ENCODE peak calls at places on chromosomes 1 and 21, in eight cellular contexts. U, L, Q, K, A, P, B and R are unnamed samples.
A peak's percentile ranks its signal among the peaks of the same experiment; 100 is the strongest.

GRCh38 chr1:62515055-62515454 is 78.2 kb downstream of the USP1 start:
- DNase-seq in U (peak; percentile 19), L (no peak), Q (no peak), K (no peak), A (no peak), P (peak; percentile 61), B (peak; percentile 26), R (no peak)

GRCh38 chr1:38208720-38209632 is 162.4 kb upstream of the POU3F1 start:
- DNase-seq in U (no peak), L (no peak), Q (no peak), K (no peak), A (no peak), P (peak; percentile 2), B (no peak), R (no peak)

GRCh38 chr21:37398697-37399096 is 32.1 kb downstream of the DYRK1A start:
- DNase-seq in U (no peak), L (no peak), Q (no peak), K (no peak), A (no peak), P (no peak), B (no peak), R (no peak)

GRCh38 chr1:31478167-31478566 is 65.2 kb downstream of the SERINC2 start:
- DNase-seq in U (no peak), L (no peak), Q (no peak), K (no peak), A (no peak), P (no peak), B (no peak), R (no peak)

GRCh38 chr1:33602271-33602670 is 129.8 kb downstream of the ZSCAN20 start:
- DNase-seq in U (no peak), L (no peak), Q (no peak), K (no peak), A (no peak), P (no peak), B (no peak), R (no peak)

GRCh38 chr1:87155180-87155579 is 173.5 kb upstream of the LMO4 start:
- DNase-seq in U (no peak), L (no peak), Q (no peak), K (no peak), A (no peak), P (no peak), B (no peak), R (no peak)

GRCh38 chr1:159937014-159937750 is 8.2 kb downstream of the IGSF9 start:
- DNase-seq in U (no peak), L (no peak), Q (no peak), K (no peak), A (peak; percentile 50), P (no peak), B (no peak), R (no peak)

GRCh38 chr1:41221995-41222991 is 19.8 kb downstream of the SCMH1 start:
- DNase-seq in U (peak; percentile 38), L (no peak), Q (no peak), K (no peak), A (no peak), P (peak; percentile 46), B (peak; percentile 22), R (peak; percentile 10)

GRCh38 chr1:172531412-172531811 is 1.5 kb upstream of the SUCO start:
- DNase-seq in U (peak; percentile 5), L (no peak), Q (no peak), K (no peak), A (no peak), P (no peak), B (no peak), R (no peak)

GRCh38 chr1:31055953-31056352 is 9.6 kb downstream of the PUM1 start:
- DNase-seq in U (no peak), L (no peak), Q (no peak), K (no peak), A (no peak), P (no peak), B (no peak), R (no peak)

GRCh38 chr1:54111624-54112023 is 41.2 kb downstream of the CDCP2 start:
- DNase-seq in U (no peak), L (no peak), Q (no peak), K (no peak), A (no peak), P (no peak), B (no peak), R (no peak)

GRCh38 chr1:204712718-204713430 is 27.3 kb upstream of the LRRN2 start:
- DNase-seq in U (no peak), L (no peak), Q (no peak), K (no peak), A (no peak), P (no peak), B (no peak), R (no peak)

GRCh38 chr21:38662224-38662568 is 143.5 kb upstream of the ETS2 start:
- DNase-seq in U (no peak), L (no peak), Q (no peak), K (no peak), A (no peak), P (no peak), B (no peak), R (no peak)
- H3K4me3 ChIP-seq in U (no peak overlapping the region), L (no peak overlapping the region), Q (no peak overlapping the region), K (no peak overlapping the region), A (no peak overlapping the region), P (no peak overlapping the region), B (no peak overlapping the region), R (no peak overlapping the region)

DNA sequence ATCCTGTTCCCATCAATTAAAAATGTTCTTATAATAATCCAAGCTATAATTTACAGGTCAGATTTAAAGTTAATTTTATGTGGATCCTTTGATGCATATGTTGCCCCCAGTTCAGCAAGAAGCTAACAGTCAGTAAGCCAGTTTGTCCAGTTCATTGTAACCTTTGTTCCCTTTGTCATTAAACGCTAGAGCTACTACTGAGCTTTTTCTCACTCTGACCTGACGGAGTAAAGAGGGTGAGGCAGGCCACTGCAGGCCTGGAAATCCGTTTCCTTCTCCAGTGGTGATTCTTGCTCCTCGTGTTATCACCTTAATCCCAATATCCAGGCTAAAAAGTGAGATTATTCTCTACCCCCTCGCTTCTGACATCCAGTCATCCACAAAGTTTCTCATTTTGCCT is 10.2 kb downstream of the YBX1 start:
- DNase-seq in U (no peak), L (no peak), Q (no peak), K (no peak), A (no peak), P (no peak), B (no peak), R (no peak)
- H3K4me3 ChIP-seq in U (no peak overlapping the region), L (no peak overlapping the region), Q (no peak overlapping the region), K (no peak overlapping the region), A (no peak overlapping the region), P (no peak overlapping the region), B (no peak overlapping the region), R (no peak overlapping the region)

DNA sequence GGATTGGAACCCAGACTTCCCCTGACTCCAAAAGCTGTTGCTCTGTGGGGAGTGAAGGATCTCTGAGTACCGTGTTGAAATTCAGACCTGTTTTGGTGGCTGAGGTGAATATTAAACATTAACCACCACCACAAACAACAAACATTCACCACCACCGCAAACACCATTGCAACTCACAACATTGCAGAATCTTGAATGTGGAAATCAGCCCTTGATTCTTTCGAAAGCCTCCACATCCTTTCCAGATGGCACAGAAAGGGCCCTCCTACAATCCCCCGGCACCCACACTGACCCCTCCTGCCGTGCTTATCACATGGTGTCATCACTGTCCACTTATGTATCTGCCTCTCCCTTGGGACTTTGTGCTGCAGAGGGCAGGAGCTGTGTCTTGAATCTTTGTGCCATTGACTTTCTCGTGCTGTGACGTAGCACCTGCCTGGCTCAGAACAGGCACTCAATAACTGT is 1.4 kb downstream of the CDA start:
- DNase-seq in U (no peak), L (no peak), Q (no peak), K (peak; percentile 19), A (peak; percentile 57), P (no peak), B (peak; percentile 47), R (no peak)
- H3K4me3 ChIP-seq in U (peak overlapping the region; percentile 67), L (no peak overlapping the region), Q (peak overlapping the region; percentile 58), K (no peak overlapping the region), A (peak overlapping the region; percentile 34), P (no peak overlapping the region), B (no peak overlapping the region), R (no peak overlapping the region)

DNA sequence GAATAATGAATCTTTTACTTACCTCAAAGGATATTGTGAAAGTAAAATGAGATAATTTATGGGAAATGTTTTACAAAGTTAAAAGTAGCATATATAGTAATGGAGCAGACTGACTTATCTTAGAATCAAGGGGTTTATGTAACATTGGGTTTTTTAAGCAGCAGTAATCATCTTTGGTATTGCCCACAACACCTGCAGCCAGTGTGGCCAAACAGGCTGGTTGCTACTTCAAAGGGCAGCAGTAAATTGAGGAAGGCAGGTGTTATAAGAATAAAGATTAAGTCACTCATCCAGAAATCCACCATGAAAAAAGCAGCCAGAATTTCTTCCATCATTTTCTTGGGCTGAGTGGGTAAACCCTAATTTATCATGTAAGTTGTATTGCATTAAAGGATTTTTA is 16.7 kb downstream of the DYNLT5 start:
- DNase-seq in U (no peak), L (no peak), Q (no peak), K (no peak), A (no peak), P (no peak), B (no peak), R (no peak)
- H3K4me3 ChIP-seq in U (no peak overlapping the region), L (no peak overlapping the region), Q (no peak overlapping the region), K (no peak overlapping the region), A (no peak overlapping the region), P (no peak overlapping the region), B (no peak overlapping the region), R (no peak overlapping the region)

GRCh38 chr1:3911981-3912808 is 12.1 kb upstream of the C1orf174 start:
- DNase-seq in U (no peak), L (no peak), Q (no peak), K (no peak), A (no peak), P (no peak), B (no peak), R (no peak)

GRCh38 chr1:3909615-3910014 is 9.5 kb upstream of the C1orf174 start:
- DNase-seq in U (no peak), L (no peak), Q (no peak), K (no peak), A (no peak), P (no peak), B (no peak), R (no peak)

GRCh38 chr1:3910049-3910731 is 10.1 kb upstream of the C1orf174 start:
- DNase-seq in U (no peak), L (no peak), Q (no peak), K (no peak), A (no peak), P (no peak), B (no peak), R (no peak)

GRCh38 chr1:3911521-3911845 is 11.4 kb upstream of the C1orf174 start:
- DNase-seq in U (no peak), L (no peak), Q (no peak), K (no peak), A (no peak), P (no peak), B (no peak), R (no peak)

DNA sequence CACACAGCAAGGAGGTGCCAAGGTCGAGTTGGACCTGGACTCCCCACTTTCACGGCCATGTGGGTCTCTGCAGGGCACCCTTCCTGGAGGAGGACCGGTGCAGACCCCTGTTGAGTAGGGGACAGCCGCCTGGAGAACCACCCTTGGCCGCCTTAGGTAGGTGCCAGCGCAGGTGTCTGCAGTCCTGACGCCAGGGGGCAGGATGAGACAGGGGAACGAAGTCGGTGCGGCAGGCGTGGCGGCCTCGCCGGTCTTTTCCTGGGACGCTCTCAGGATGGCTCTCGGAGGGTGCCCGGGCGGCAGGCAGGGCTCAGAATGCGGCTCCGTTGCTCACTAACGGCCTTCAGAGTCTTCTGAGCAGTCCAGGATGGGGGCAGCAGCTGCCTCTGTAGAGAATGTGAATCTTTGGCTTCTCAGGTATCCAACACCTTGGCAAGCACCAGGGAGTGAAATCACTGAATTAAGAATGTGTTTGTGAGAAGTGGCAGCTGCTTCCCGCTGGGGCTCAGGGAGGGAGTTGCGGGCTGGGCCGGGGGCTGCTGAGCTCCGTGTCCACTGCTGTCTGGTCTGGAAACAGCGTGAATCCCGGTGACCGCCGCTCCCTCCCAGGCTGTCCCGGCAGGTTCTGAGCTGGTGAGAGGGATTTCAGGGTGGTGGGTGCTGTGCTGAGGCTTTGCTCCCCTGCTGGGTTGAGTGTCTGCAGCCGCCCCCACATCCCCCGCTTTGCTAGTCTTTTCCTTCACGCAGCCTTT is 10.9 kb upstream of the C1orf174 start:
- DNase-seq in U (peak; percentile 52), L (peak; percentile 78), Q (peak; percentile 54), K (peak; percentile 36), A (peak; percentile 67), P (peak; percentile 61), B (peak; percentile 42), R (peak; percentile 29)
- H3K4me3 ChIP-seq in U (no peak overlapping the region), L (no peak overlapping the region), Q (no peak overlapping the region), K (no peak overlapping the region), A (no peak overlapping the region), P (no peak overlapping the region), B (no peak overlapping the region), R (no peak overlapping the region)